ENCODE peak calls at places on chromosomes 12 and 14, in seven cellular contexts. R, Y, X, U, E, Z and M are unnamed samples.

GRCh38 chr12:4771960-4772566 is 51.9 kb downstream of the GALNT8 start:
- DNase-seq in Z (peak; percentile 8), E (no peak), U (no peak), X (no peak), Y (peak; percentile 11), R (no peak), M (no peak)

GRCh38 chr12:115444336-115444735 is 760.4 kb upstream of the TBX3 start:
- DNase-seq in E (no peak), U (no peak), Y (no peak), Z (no peak), R (no peak), X (no peak), M (no peak)

GRCh38 chr12:3236345-3237153 is 159.4 kb downstream of the TSPAN9 start:
- DNase-seq in Y (peak; percentile 69), Z (peak; percentile 77), E (peak; percentile 62), R (peak; percentile 67), U (peak; percentile 57), X (no peak), M (peak; percentile 75)

GRCh38 chr14:96184737-96185136 is 19.9 kb upstream of the BDKRB2 start:
- DNase-seq in E (no peak), X (no peak), R (no peak), Y (no peak), Z (no peak), U (no peak), M (no peak)

GRCh38 chr14:104115691-104116543 is 22.5 kb upstream of the KIF26A start:
- DNase-seq in R (peak; percentile 51), Z (no peak), Y (no peak), X (no peak), E (no peak), U (no peak), M (no peak)

GRCh38 chr12:41552507-41553047 is 364.5 kb downstream of the PDZRN4 start:
- DNase-seq in E (no peak), Z (peak; percentile 31), Y (peak; percentile 54), X (no peak), U (no peak), R (peak; percentile 7), M (peak; percentile 18)

GRCh38 chr12:58408516-58408915 is 467.1 kb downstream of the ATP23 start:
- DNase-seq in Y (no peak), E (no peak), Z (no peak), X (no peak), U (no peak), R (no peak), M (no peak)

GRCh38 chr14:75340921-75341320 is 62.3 kb downstream of the FOS start:
- DNase-seq in X (no peak), Z (peak; percentile 8), R (no peak), Y (no peak), U (no peak), E (peak; percentile 3), M (peak; percentile 83)

GRCh38 chr12:6324936-6325750 is 14.7 kb downstream of the PLEKHG6 start:
- DNase-seq in U (no peak), X (no peak), E (no peak), R (no peak), Y (no peak), Z (no peak), M (no peak)

GRCh38 chr12:93164103-93164880 is 213.4 kb upstream of the NUDT4 start:
- DNase-seq in R (no peak), Y (peak; percentile 17), X (no peak), U (no peak), Z (no peak), E (no peak), M (no peak)

GRCh38 chr14:20110438-20110837 is at the start of gene OR4K17:
- DNase-seq in Z (no peak), Y (no peak), R (no peak), X (no peak), E (no peak), U (no peak), M (no peak)

GRCh38 chr14:65164068-65164824 is 61.9 kb upstream of the MAX start:
- DNase-seq in E (peak; percentile 64), R (peak; percentile 40), Z (peak; percentile 42), X (peak; percentile 24), U (peak; percentile 35), Y (no peak), M (peak; percentile 62)

GRCh38 chr14:99271951-99272668 is at the start of gene BCL11B:
- DNase-seq in Z (peak; percentile 68), E (peak; percentile 84), U (peak; percentile 31), Y (peak; percentile 83), X (peak; percentile 56), R (peak; percentile 84), M (peak; percentile 99)

GRCh38 chr14:64196668-64197411 is 97.3 kb downstream of the ESR2 start:
- DNase-seq in R (no peak), Z (peak; percentile 61), X (no peak), U (no peak), Y (peak; percentile 67), E (peak; percentile 52), M (no peak)

GRCh38 chr12:76878899-76879709 is at the start of gene CSRP2:
- DNase-seq in E (peak; percentile 91), R (peak; percentile 72), Z (peak; percentile 70), Y (peak; percentile 89), U (peak; percentile 92), X (no peak), M (peak; percentile 93)

GRCh38 chr14:23414906-23415820 is 7.1 kb upstream of the MYH6 start:
- DNase-seq in Y (no peak), X (no peak), Z (no peak), U (no peak), R (no peak), E (no peak), M (no peak)

GRCh38 chr14:29687071-29687765 is 240.4 kb downstream of the PRKD1 start:
- DNase-seq in R (no peak), Z (peak; percentile 41), E (no peak), U (no peak), Y (peak; percentile 31), X (no peak), M (no peak)

GRCh38 chr14:83047436-83047835 is 1513.8 kb upstream of the SEL1L start:
- DNase-seq in Y (no peak), X (no peak), E (no peak), R (no peak), Z (no peak), U (no peak), M (no peak)

GRCh38 chr12:110581951-110582285 is 1.2 kb downstream of the PPTC7 start:
- DNase-seq in Y (peak; percentile 7), R (no peak), Z (no peak), X (no peak), E (no peak), U (no peak), M (peak; percentile 21)

GRCh38 chr12:52873832-52874572 is 25.2 kb upstream of the KRT78 start:
- DNase-seq in E (peak; percentile 92), Z (peak; percentile 94), U (peak; percentile 99), X (peak; percentile 73), Y (peak; percentile 92), R (peak; percentile 90), M (peak; percentile 90)

GRCh38 chr12:115598827-115599226 is 678.7 kb downstream of the MED13L start:
- DNase-seq in Y (peak; percentile 27), X (no peak), Z (peak; percentile 10), E (no peak), U (no peak), R (no peak), M (peak; percentile 2)

GRCh38 chr14:23114669-23115491 is 4.2 kb downstream of the CEBPE start:
- DNase-seq in X (peak; percentile 94), Y (peak; percentile 98), U (no peak), E (peak; percentile 96), Z (peak; percentile 97), R (peak; percentile 97), M (peak; percentile 32)

GRCh38 chr12:84136862-84137367 is 775.7 kb downstream of the SLC6A15 start:
- DNase-seq in R (peak; percentile 94), E (peak; percentile 21), X (peak; percentile 65), Z (peak; percentile 85), Y (peak; percentile 24), U (no peak), M (no peak)

GRCh38 chr12:18302809-18303430 is 41.6 kb downstream of the PIK3C2G start:
- DNase-seq in R (no peak), E (no peak), U (no peak), Y (no peak), Z (no peak), X (no peak), M (no peak)